ENCODE peak calls at places on chromosome 5, in six cellular contexts. F, Q, B, I, C and M are unnamed samples.

GRCh38 chr5:143714629-143715028 is 97.3 kb upstream of the HMHB1 start:
- DNase-seq in F (no peak), Q (no peak), B (no peak), C (no peak), I (peak; percentile 47), M (no peak)

GRCh38 chr5:41788800-41789395 is 81.3 kb downstream of the OXCT1 start:
- DNase-seq in C (no peak), F (peak; percentile 82), Q (no peak), B (no peak), I (no peak), M (no peak)

GRCh38 chr5:73692166-73692640 is 66.2 kb downstream of the ARHGEF28 start:
- DNase-seq in I (no peak), Q (no peak), F (peak; percentile 65), B (peak; percentile 43), C (no peak), M (no peak)

GRCh38 chr5:133409210-133409674 is 203.1 kb downstream of the FSTL4 start:
- DNase-seq in B (no peak), F (no peak), C (no peak), I (no peak), Q (no peak), M (no peak)

GRCh38 chr5:95861221-95861857 is 38.8 kb upstream of the GLRX start:
- DNase-seq in Q (peak; percentile 79), F (peak; percentile 100), C (no peak), I (peak; percentile 20), B (peak; percentile 97), M (no peak)

GRCh38 chr5:147558826-147559225 is 49.0 kb upstream of the DPYSL3 start:
- DNase-seq in F (peak; percentile 86), Q (peak; percentile 53), I (no peak), B (peak; percentile 61), C (no peak), M (no peak)

GRCh38 chr5:77630246-77631165 is 8.0 kb downstream of the OTP start:
- DNase-seq in B (no peak), I (no peak), C (peak; percentile 89), F (no peak), Q (no peak), M (peak; percentile 32)

GRCh38 chr5:40813698-40814281 is 15.6 kb upstream of the PRKAA1 start:
- DNase-seq in I (no peak), Q (no peak), F (no peak), B (no peak), C (no peak), M (no peak)

GRCh38 chr5:6435356-6435755 is 13.3 kb upstream of the UBE2QL1 start:
- DNase-seq in B (no peak), Q (no peak), I (peak; percentile 6), C (no peak), F (no peak), M (no peak)

GRCh38 chr5:68046445-68046844 is 169.1 kb upstream of the PIK3R1 start:
- DNase-seq in B (peak; percentile 95), I (no peak), C (no peak), Q (no peak), F (peak; percentile 99), M (no peak)

GRCh38 chr5:95973793-95974325 is 12.2 kb upstream of the ELL2 start:
- DNase-seq in F (peak; percentile 86), C (no peak), Q (no peak), I (no peak), B (peak; percentile 44), M (peak; percentile 8)

GRCh38 chr5:117713585-117714198 is 1139.1 kb upstream of the SEMA6A start:
- DNase-seq in B (no peak), C (no peak), F (peak; percentile 12), Q (no peak), I (peak; percentile 20), M (no peak)

GRCh38 chr5:81208904-81209303 is 24.2 kb upstream of the CKMT2 start:
- DNase-seq in I (no peak), Q (no peak), F (no peak), C (no peak), B (no peak), M (no peak)

DNA sequence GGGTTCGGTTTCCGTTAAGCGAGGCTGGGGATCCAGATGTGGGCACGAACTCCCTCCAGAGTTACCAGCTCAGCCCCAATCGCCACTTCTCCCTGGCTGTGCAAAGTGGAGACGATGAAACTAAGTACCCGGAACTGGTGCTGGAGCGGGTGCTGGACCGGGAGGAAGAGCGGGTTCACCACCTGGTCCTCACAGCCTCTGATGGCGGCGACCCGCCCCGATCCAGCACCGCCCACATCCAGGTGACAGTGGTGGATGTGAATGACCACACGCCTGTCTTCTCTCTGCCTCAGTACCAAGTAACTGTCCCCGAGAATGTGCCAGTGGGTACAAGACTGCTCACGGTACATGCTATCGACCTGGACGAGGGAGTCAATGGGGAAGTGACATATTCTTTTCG is 803 bp downstream of the PCDHGA7 start:
- DNase-seq in C (no peak), I (no peak), F (no peak), Q (no peak), B (no peak), M (no peak)
- H3K4me3 ChIP-seq in C (no peak overlapping the region), I (peak overlapping the region; percentile 68), F (peak overlapping the region; percentile 62), Q (no peak overlapping the region), B (peak overlapping the region; percentile 58), M (no peak overlapping the region)

GRCh38 chr5:9373586-9373985 is 172.3 kb downstream of the SEMA5A start:
- DNase-seq in B (no peak), F (peak; percentile 41), Q (no peak), I (no peak), C (no peak), M (no peak)
- TF ChIP-seq CTCF in B (no peak), F (no peak), Q (no peak), I (no peak), C (no peak), M (no peak)

GRCh38 chr5:141772281-141772680 is 90.3 kb upstream of the ARAP3 start:
- DNase-seq in B (no peak), C (no peak), I (no peak), Q (no peak), F (no peak), M (no peak)
- H3K27ac ChIP-seq in B (no peak overlapping the region), C (no peak overlapping the region), I (no peak overlapping the region), Q (no peak overlapping the region), F (no peak overlapping the region), M (no peak overlapping the region)

GRCh38 chr5:51621156-51621555 is 237.9 kb downstream of the ISL1 start:
- DNase-seq in F (no peak), C (no peak), I (no peak), Q (no peak), B (no peak), M (no peak)
- H3K4me3 ChIP-seq in F (no peak overlapping the region), C (no peak overlapping the region), I (no peak overlapping the region), Q (no peak overlapping the region), B (no peak overlapping the region), M (no peak overlapping the region)

GRCh38 chr5:989961-990530 is 18.6 kb upstream of the NKD2 start:
- DNase-seq in F (no peak), Q (peak; percentile 77), B (no peak), I (no peak), C (peak; percentile 61), M (no peak)
- TF ChIP-seq CTCF in F (no peak), Q (peak; percentile 68), B (no peak), I (no peak), C (peak; percentile 42), M (no peak)

GRCh38 chr5:150289551-150290390 is at the start of gene CAMK2A:
- DNase-seq in C (no peak), I (no peak), Q (no peak), B (no peak), F (no peak), M (no peak)
- H3K27ac ChIP-seq in C (no peak within 1 kb of the TSS), I (no peak within 1 kb of the TSS), Q (no peak within 1 kb of the TSS), B (no peak within 1 kb of the TSS), F (no peak within 1 kb of the TSS), M (no peak within 1 kb of the TSS)

DNA sequence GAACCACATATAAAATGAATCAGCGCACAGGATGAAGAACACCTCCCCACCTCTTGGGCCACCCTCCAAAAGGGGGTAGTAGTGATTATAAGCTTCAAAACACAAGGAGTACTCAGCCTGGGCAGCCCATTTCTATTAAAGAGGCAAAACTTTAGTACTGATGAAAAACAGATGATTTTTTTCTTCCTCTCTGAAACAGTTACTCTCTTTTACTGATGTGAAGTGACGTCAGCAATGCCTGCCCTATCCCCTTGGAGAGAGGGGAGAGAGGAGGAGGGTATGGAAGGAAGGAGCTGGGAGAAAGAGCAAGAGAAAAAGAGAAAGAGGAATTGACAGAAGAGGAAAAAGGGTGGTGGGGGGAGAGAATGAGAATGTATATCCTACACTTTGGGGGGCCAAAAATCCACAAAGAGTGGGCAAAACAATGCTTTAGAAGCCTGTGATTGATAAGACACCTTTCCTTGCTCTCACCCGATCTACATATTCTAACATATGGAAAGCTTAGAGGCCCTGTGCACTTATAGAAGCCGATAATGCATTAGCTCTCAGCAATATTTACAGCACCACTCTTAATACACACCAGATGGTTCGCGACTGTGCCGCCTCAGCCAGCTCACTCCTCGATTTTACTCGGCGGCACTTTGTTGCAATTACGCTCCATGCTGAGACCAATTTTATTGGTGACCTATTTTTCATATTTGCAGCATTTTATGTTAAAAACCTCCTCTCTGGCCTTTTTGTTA is 18.6 kb downstream of the NR2F1 start:
- DNase-seq in C (no peak), Q (no peak), F (peak; percentile 94), I (no peak), B (no peak), M (no peak)
- H3K4me3 ChIP-seq in C (peak overlapping the region; percentile 27), Q (no peak overlapping the region), F (peak overlapping the region; percentile 61), I (no peak overlapping the region), B (peak overlapping the region; percentile 44), M (no peak overlapping the region)

GRCh38 chr5:151219789-151220188 is 4.1 kb downstream of the CCDC69 start:
- DNase-seq in C (no peak), Q (no peak), F (no peak), B (no peak), I (no peak), M (no peak)
- TF ChIP-seq CTCF in C (no peak), Q (no peak), F (peak; percentile 40), B (peak; percentile 21), I (peak; percentile 77), M (no peak)

GRCh38 chr5:57862471-57863282 is 380.1 kb upstream of the ACTBL2 start:
- DNase-seq in Q (no peak), B (no peak), C (no peak), I (no peak), F (peak; percentile 39), M (no peak)
- H3K27ac ChIP-seq in Q (no peak overlapping the region), B (no peak overlapping the region), C (no peak overlapping the region), I (no peak overlapping the region), F (no peak overlapping the region), M (no peak overlapping the region)